ENCODE peak calls at places on chromosomes 16 and 17, in six cellular contexts. Q is lung; U is GM23338; E is esophagus muscularis mucosa; L is SK-N-SH; W is CD4-positive, alpha-beta memory T cell. P is an unnamed sample.

GRCh38 chr16:57762365-57763289 is 27.1 kb downstream of the KATNB1 start:
- DNase-seq in E (no peak), Q (no peak), W (no peak), L (no peak), U (no peak), P (no peak)

GRCh38 chr16:2819939-2820835 is 3.1 kb downstream of the PRSS21 start:
- DNase-seq in W (no peak), L (no peak), E (no peak), U (no peak), Q (no peak), P (no peak)

GRCh38 chr17:8621585-8621984 is 8.9 kb downstream of the MYH10 start:
- DNase-seq in W (no peak), Q (no peak), E (no peak), U (no peak), L (no peak), P (no peak)

GRCh38 chr17:39551879-39552278 is 55.8 kb downstream of the NEUROD2 start:
- DNase-seq in L (no peak), Q (no peak), W (no peak), E (no peak), U (no peak), P (no peak)

GRCh38 chr16:85316321-85316919 is 204.1 kb upstream of the CIBAR2 start:
- DNase-seq in E (no peak), Q (peak; percentile 55), L (peak; percentile 93), U (peak; percentile 85), W (no peak), P (peak; percentile 86)

GRCh38 chr16:9134739-9135138 is 43.3 kb downstream of the HAPSTR1 start:
- DNase-seq in W (no peak), E (no peak), L (peak; percentile 82), Q (no peak), U (peak; percentile 87), P (peak; percentile 77)

GRCh38 chr16:82257990-82258389 is 88.0 kb upstream of the MPHOSPH6 start:
- DNase-seq in L (no peak), W (no peak), E (no peak), U (no peak), Q (no peak), P (no peak)

GRCh38 chr17:42221886-42222745 is 27.8 kb upstream of the GHDC start:
- DNase-seq in E (no peak), U (peak; percentile 83), Q (no peak), W (peak; percentile 66), L (peak; percentile 77), P (peak; percentile 52)

GRCh38 chr17:32763855-32764439 is 113.0 kb downstream of the MYO1D start:
- DNase-seq in W (no peak), U (no peak), E (no peak), L (no peak), Q (no peak), P (no peak)

GRCh38 chr17:59378621-59379194 is 47.3 kb downstream of the YPEL2 start:
- DNase-seq in E (no peak), Q (no peak), W (no peak), U (no peak), L (no peak), P (no peak)

GRCh38 chr17:6786618-6787017 is 10.6 kb downstream of the FBXO39 start:
- DNase-seq in E (no peak), Q (no peak), U (no peak), L (no peak), W (no peak), P (no peak)

GRCh38 chr16:68283840-68284595 is 19.7 kb downstream of the SLC7A6 start:
- DNase-seq in Q (no peak), E (no peak), W (no peak), L (no peak), U (no peak), P (no peak)

GRCh38 chr17:43810823-43811222 is 22.1 kb downstream of the MPP3 start:
- DNase-seq in W (no peak), Q (no peak), L (no peak), E (no peak), U (no peak), P (no peak)

GRCh38 chr17:32831627-32832243 is 45.2 kb downstream of the MYO1D start:
- DNase-seq in W (no peak), Q (no peak), U (no peak), L (no peak), E (no peak), P (no peak)

GRCh38 chr17:40313660-40314556 is 4.9 kb downstream of the RARA start:
- DNase-seq in E (no peak), L (no peak), W (no peak), U (no peak), Q (no peak), P (no peak)

GRCh38 chr16:84027607-84028006 is 15.0 kb downstream of the SLC38A8 start:
- DNase-seq in E (no peak), Q (no peak), U (no peak), W (no peak), L (no peak), P (no peak)

GRCh38 chr17:40463122-40463550 is 19.9 kb downstream of the IGFBP4 start:
- DNase-seq in U (peak; percentile 53), Q (no peak), L (no peak), E (no peak), W (no peak), P (no peak)

GRCh38 chr17:83064732-83065659 is 14.4 kb upstream of the METRNL start:
- DNase-seq in E (no peak), L (no peak), Q (peak; percentile 75), U (no peak), W (peak; percentile 18), P (peak; percentile 5)

GRCh38 chr16:3358884-3359283 is 3.2 kb downstream of the OR2C1 start:
- DNase-seq in E (no peak), U (no peak), W (no peak), Q (no peak), L (no peak), P (no peak)

GRCh38 chr16:919658-920631 is 50.8 kb downstream of the LMF1 start:
- DNase-seq in L (no peak), U (no peak), E (no peak), Q (no peak), W (no peak), P (peak; percentile 13)

DNA sequence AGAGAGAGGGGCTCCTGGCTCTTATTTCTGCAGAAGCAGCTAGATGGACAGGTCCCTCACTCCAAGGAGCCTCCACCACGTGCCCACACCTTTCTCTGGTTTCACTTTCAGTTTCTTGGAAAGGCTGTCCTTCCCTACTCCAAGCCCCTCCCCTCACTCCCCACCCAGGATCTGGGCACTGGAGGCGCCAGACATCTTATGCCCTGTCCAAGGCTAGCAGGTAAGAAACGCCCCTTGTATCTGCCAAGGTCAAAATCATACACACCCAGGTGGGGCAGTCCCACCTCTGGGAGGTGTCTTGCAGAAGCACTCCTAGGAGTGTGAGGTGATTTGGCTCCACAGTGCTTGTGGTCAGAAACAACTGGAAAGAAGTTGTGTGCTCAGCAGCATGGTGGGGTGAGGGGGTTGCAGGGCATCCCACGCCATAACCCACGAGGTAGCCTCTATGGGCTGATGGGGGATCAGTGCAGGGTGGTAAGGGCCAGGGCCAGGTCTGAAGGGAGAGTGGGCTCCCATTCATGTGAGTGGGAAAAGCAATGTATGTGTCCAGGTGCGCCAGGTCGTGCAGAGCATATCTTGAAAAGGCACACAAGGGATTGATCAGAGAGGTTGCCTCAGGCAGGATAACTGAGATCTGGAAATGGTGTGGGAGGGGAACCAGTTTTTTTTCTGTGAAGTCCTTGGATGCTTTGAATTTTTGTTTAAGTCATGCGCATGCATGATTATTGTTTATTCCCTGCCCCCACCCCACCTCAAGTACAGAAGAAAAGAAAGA is 31.8 kb upstream of the PRM1 start:
- DNase-seq in E (no peak), W (peak; percentile 50), U (peak; percentile 78), Q (peak; percentile 45), L (no peak), P (no peak)
- H3K4me3 ChIP-seq in E (no peak overlapping the region), W (peak overlapping the region; percentile 3), U (peak overlapping the region; percentile 15), Q (no peak overlapping the region), L (no peak overlapping the region), P (no peak overlapping the region)

GRCh38 chr17:34644941-34645550 is 65.7 kb downstream of the TMEM132E start:
- DNase-seq in U (no peak), E (no peak), W (no peak), Q (no peak), L (no peak), P (peak; percentile 64)
- H3K27me3 ChIP-seq in U (no peaks in the 10 kb centered on the region), E (no peaks in the 10 kb centered on the region), W (peaks cover 5% of the 10 kb centered on the region), Q (no peaks in the 10 kb centered on the region), L (no peaks in the 10 kb centered on the region), P (no peaks in the 10 kb centered on the region)

GRCh38 chr17:50766222-50767023 is 895 bp downstream of the ANKRD40CL start:
- DNase-seq in L (no peak), W (no peak), Q (no peak), U (no peak), E (peak; percentile 47), P (no peak)

GRCh38 chr17:50764860-50765259 is 2.5 kb downstream of the ANKRD40CL start:
- DNase-seq in W (no peak), E (peak; percentile 89), L (peak; percentile 68), Q (no peak), U (no peak), P (no peak)

GRCh38 chr17:50762177-50762576 is 5.1 kb downstream of the ANKRD40CL start:
- DNase-seq in U (no peak), Q (no peak), E (peak; percentile 39), W (no peak), L (no peak), P (no peak)

GRCh38 chr17:50765454-50766221 is 1.7 kb downstream of the ANKRD40CL start:
- DNase-seq in U (no peak), Q (no peak), W (no peak), L (no peak), E (peak; percentile 91), P (no peak)

DNA sequence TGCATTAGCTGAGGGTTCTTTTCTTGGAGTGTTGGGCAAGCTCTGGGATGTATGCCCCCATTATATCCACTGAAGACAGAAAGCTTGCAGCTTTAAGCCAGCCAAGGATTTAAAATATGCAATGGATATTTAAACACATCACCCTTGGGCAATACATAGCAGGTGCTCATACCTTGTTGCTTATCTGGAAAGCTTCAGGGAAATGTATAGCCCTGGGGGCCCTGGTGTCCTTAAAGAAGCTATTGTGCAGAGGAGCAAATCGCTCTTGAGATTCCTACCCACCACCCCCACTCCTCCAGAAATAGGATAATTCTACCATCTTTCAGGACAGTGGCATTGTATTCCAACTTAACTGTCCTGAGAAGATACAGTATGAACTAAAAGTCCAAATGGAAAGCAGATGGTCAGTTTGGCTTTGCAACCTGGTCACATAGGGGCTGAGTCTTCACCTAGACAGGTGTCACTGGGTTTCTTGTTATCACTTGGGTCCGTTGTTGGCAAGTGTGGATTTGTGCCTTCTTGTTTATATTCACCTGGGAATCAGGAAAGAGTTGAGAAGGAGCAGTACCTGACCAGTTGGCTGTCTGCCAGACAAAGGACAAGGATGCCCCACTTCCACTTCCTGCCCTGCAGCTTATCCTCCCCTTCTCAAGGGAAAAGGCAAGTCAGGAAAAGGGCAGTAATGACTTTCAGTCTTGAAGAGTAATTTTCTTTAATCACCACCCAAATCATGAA is 3.4 kb downstream of the ANKRD40CL start:
- DNase-seq in Q (no peak), E (peak; percentile 34), L (no peak), W (no peak), U (no peak), P (no peak)
- H3K4me3 ChIP-seq in Q (no peak overlapping the region), E (peak overlapping the region; percentile 41), L (no peak overlapping the region), W (no peak overlapping the region), U (no peak overlapping the region), P (no peak overlapping the region)

GRCh38 chr17:63500548-63501390 is 22.4 kb upstream of the KCNH6 start:
- DNase-seq in L (no peak), U (no peak), W (no peak), Q (no peak), E (no peak), P (no peak)
- H3K27me3 ChIP-seq in L (peaks cover 17% of the 10 kb centered on the region), U (no peaks in the 10 kb centered on the region), W (no peaks in the 10 kb centered on the region), Q (no peaks in the 10 kb centered on the region), E (no peaks in the 10 kb centered on the region), P (no peaks in the 10 kb centered on the region)